ENCODE peak calls at places on chromosomes 3 and 15, in four cellular contexts. Y is ovary; B is CD4-positive, alpha-beta T cell; Z is breast epithelium. V is an unnamed sample.

GRCh38 chr3:139893264-139893962 is 41.6 kb upstream of the CLSTN2 start:
- DNase-seq in Y (peak; percentile 27), B (no peak), Z (no peak), V (no peak)

GRCh38 chr3:72237679-72238320 is 452.9 kb upstream of the PROK2 start:
- DNase-seq in Y (no peak), B (no peak), Z (no peak), V (no peak)

GRCh38 chr3:170809021-170809974 is 60.7 kb downstream of the RPL22L1 start:
- DNase-seq in Y (no peak), B (no peak), Z (peak; percentile 19), V (no peak)

GRCh38 chr3:17643691-17644090 is 98.7 kb downstream of the TBC1D5 start:
- DNase-seq in Y (no peak), B (no peak), Z (no peak), V (no peak)

GRCh38 chr3:72248389-72248761 is 463.4 kb upstream of the PROK2 start:
- DNase-seq in Y (no peak), B (no peak), Z (no peak), V (no peak)

GRCh38 chr3:49108346-49108745 is 3.8 kb upstream of the QARS1 start:
- DNase-seq in Y (no peak), B (no peak), Z (no peak), V (no peak)

GRCh38 chr3:69244036-69244435 is 121.6 kb upstream of the LMOD3 start:
- DNase-seq in Y (no peak), B (no peak), Z (no peak), V (no peak)

GRCh38 chr3:174330303-174330702 is 528.8 kb upstream of the NAALADL2 start:
- DNase-seq in Y (no peak), B (no peak), Z (no peak), V (no peak)

GRCh38 chr15:25436707-25437106 is 2.1 kb downstream of the UBE3A start:
- DNase-seq in Y (no peak), B (no peak), Z (no peak), V (no peak)

GRCh38 chr3:29515451-29515850 is 234.6 kb downstream of the RBMS3 start:
- DNase-seq in Y (no peak), B (no peak), Z (no peak), V (no peak)

GRCh38 chr15:60590935-60591490 is 112.1 kb upstream of the ICE2 start:
- DNase-seq in Y (peak; percentile 67), B (no peak), Z (peak; percentile 24), V (peak; percentile 55)

GRCh38 chr15:36370735-36371115 is 208.7 kb upstream of the CDIN1 start:
- DNase-seq in Y (no peak), B (no peak), Z (no peak), V (no peak)

GRCh38 chr15:25850154-25851111 is 12.7 kb downstream of the ATP10A start:
- DNase-seq in Y (peak; percentile 63), B (peak; percentile 56), Z (peak; percentile 69), V (peak; percentile 52)

GRCh38 chr3:39220551-39221530 is 28.4 kb upstream of the XIRP1 start:
- DNase-seq in Y (no peak), B (no peak), Z (no peak), V (no peak)

GRCh38 chr15:81442454-81442853 is 68.4 kb upstream of the TMC3 start:
- DNase-seq in Y (no peak), B (no peak), Z (no peak), V (no peak)

GRCh38 chr3:128372281-128372680 is 94.4 kb downstream of the DNAJB8 start:
- DNase-seq in Y (no peak), B (no peak), Z (no peak), V (no peak)

GRCh38 chr15:68032672-68033071 is 21.4 kb upstream of the PIAS1 start:
- DNase-seq in Y (no peak), B (no peak), Z (peak; percentile 23), V (no peak)

GRCh38 chr3:194840661-194841514 is 155.2 kb downstream of the FAM43A start:
- DNase-seq in Y (no peak), B (no peak), Z (no peak), V (no peak)

GRCh38 chr15:63906266-63906584 is 72.5 kb upstream of the HERC1 start:
- DNase-seq in Y (no peak), B (no peak), Z (no peak), V (no peak)
- H3K27ac ChIP-seq in Y (no peak overlapping the region), B (peak overlapping the region; percentile 33), Z (no peak overlapping the region), V (peak overlapping the region; percentile 39)

GRCh38 chr15:89802231-89802928 is 12.3 kb downstream of the ANPEP start:
- DNase-seq in Y (no peak), B (no peak), Z (no peak), V (no peak)
- H3K27ac ChIP-seq in Y (no peak overlapping the region), B (no peak overlapping the region), Z (no peak overlapping the region), V (no peak overlapping the region)

GRCh38 chr3:129556358-129556695 is 13.4 kb downstream of the H1-8 start:
- DNase-seq in Y (no peak), B (no peak), Z (no peak), V (no peak)
- H3K27ac ChIP-seq in Y (no peak overlapping the region), B (no peak overlapping the region), Z (no peak overlapping the region), V (no peak overlapping the region)

DNA sequence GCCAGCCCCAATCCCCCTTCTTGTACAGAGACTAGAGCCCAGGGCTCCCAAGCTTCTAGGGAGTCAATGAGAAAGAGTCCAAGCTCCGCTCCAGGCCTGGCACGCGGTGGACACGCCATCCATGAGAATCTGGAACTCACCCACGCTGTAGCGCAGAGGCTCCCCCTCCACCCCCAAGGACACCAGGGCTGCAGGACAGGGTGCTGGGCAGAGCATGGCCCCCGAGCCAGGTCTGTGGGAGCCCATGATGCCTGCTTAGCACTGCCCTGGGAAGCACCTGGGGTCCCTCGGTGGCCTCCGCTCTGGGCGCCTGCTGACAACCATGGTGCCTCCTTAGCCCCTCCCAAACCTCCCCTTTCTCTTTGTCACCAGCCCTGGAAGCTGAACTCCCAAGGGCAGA is 28.5 kb downstream of the ACSBG1 start:
- DNase-seq in Y (no peak), B (no peak), Z (peak; percentile 2), V (peak; percentile 23)
- H3K27ac ChIP-seq in Y (no peak overlapping the region), B (no peak overlapping the region), Z (no peak overlapping the region), V (no peak overlapping the region)

GRCh38 chr15:85380860-85381535 is 595 bp downstream of the AKAP13 start:
- DNase-seq in Y (peak; percentile 70), B (peak; percentile 23), Z (no peak), V (peak; percentile 50)

GRCh38 chr15:85381850-85382751 is 1.7 kb downstream of the AKAP13 start:
- DNase-seq in Y (no peak), B (no peak), Z (no peak), V (no peak)

GRCh38 chr15:85379403-85380131 is 836 bp upstream of the AKAP13 start:
- DNase-seq in Y (no peak), B (peak; percentile 12), Z (no peak), V (no peak)

GRCh38 chr15:85377986-85378385 is 2.4 kb upstream of the AKAP13 start:
- DNase-seq in Y (no peak), B (no peak), Z (no peak), V (no peak)

GRCh38 chr15:85380217-85380859 is at the start of gene AKAP13:
- DNase-seq in Y (peak; percentile 94), B (peak; percentile 85), Z (peak; percentile 96), V (peak; percentile 99)
- H3K27ac ChIP-seq in Y (peak within 1 kb of the TSS; percentile 82), B (peak within 1 kb of the TSS; percentile 74), Z (peak within 1 kb of the TSS; percentile 94), V (peak within 1 kb of the TSS; percentile 95)

GRCh38 chr3:66075281-66075680 is 36.6 kb upstream of the MAGI1 start:
- DNase-seq in Y (no peak), B (no peak), Z (no peak), V (no peak)

GRCh38 chr3:66080167-66080566 is 41.4 kb upstream of the MAGI1 start:
- DNase-seq in Y (no peak), B (no peak), Z (no peak), V (no peak)

GRCh38 chr3:66073464-66074141 is 34.9 kb upstream of the MAGI1 start:
- DNase-seq in Y (no peak), B (no peak), Z (no peak), V (peak; percentile 67)

GRCh38 chr3:66077973-66078372 is 39.3 kb upstream of the MAGI1 start:
- DNase-seq in Y (no peak), B (no peak), Z (no peak), V (no peak)

DNA sequence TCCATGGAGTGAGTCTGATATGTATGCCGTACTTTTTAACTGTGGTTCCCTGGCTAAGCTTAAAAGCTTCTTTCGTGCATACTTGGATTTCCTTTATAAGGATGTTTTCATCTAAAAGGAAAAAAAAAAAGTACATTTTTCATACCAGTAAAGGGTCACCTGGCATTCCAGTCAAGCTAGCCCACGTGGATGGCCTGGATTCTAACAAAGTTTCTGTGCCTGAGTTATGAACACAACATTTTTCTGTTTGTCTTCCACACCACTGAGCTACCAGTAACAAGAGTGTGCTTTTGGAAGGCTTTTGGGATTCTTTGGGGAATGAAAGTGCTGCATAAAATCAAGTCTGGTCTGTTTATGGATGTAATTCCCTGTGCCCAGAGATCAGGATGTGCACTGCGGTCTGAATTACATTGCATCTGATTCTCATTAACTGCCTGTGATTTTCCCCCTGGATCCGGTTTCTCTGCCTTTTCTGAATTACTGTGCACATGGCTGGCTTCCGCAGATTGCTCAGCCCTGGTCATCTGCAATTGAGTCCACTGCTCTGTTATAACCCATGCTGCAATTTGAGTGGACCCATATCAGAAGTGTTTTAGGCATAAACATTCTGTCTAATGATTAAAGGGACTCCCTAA is 38.3 kb upstream of the MAGI1 start:
- DNase-seq in Y (no peak), B (no peak), Z (no peak), V (no peak)
- H3K27ac ChIP-seq in Y (no peak overlapping the region), B (no peak overlapping the region), Z (peak overlapping the region; percentile 6), V (no peak overlapping the region)

DNA sequence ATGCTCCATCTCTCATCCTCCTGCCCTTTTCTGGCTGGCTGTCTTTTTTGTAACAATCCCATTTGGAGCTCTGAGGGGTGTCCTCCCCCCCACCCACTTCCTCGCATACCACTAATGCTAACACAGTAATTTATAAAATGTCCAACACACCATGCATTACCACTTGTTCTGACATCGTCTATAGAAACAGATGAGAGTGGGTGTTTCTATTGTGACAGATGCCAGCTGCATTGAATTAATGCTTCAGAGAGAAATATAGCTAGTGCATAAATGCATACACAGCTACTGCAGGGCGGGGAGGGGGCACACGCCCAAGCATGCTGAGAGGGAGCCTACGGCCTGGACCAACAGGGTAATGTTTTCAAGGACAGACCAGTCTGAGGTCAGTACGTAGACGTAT is 105.9 kb upstream of the FEZF2 start:
- DNase-seq in Y (no peak), B (no peak), Z (no peak), V (no peak)
- H3K27ac ChIP-seq in Y (no peak overlapping the region), B (no peak overlapping the region), Z (no peak overlapping the region), V (no peak overlapping the region)

GRCh38 chr3:9452417-9452816 is 55.0 kb downstream of the SETD5 start:
- DNase-seq in Y (no peak), B (no peak), Z (no peak), V (no peak)

DNA sequence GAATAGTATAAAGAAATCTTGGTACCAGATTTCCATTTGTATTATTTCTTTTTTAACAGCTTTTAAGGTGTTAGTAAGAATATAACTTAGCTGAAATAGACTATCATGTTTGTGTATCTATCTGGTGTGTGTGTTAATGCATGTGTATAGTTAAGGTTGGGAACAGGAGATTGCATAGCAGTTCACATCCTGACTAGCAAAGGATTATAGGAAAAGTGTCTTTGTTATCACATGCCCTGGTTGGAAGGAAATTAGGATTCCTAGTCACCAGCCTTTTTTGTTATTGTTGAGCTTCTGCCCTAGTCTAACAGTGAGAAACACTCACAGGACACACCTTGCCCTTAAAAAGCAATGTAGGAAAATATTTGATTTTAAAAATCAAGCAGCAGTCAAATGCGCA is 58.2 kb downstream of the SETD5 start:
- DNase-seq in Y (no peak), B (no peak), Z (no peak), V (no peak)
- H3K27ac ChIP-seq in Y (no peak overlapping the region), B (no peak overlapping the region), Z (no peak overlapping the region), V (no peak overlapping the region)

GRCh38 chr3:53288214-53288613 is 32.4 kb upstream of the TKT start:
- DNase-seq in Y (no peak), B (no peak), Z (no peak), V (no peak)
- H3K27ac ChIP-seq in Y (no peak overlapping the region), B (no peak overlapping the region), Z (no peak overlapping the region), V (no peak overlapping the region)